ENCODE peak calls at places on chromosomes 16 and 17, in seven cellular contexts. One of them, this sample, is unnamed.

GRCh38 chr16:30030841-30031413 is at the start of gene TLCD3B:
- DNase-seq in trophoblast cell: no peak
- DNase-seq in mesenchymal stem cell: no peak
- DNase-seq in IMR-90: no peak
- DNase-seq in H1: no peak
- DNase-seq in H9: peak
- DNase-seq in neuronal stem cell: peak
- DNase-seq in this sample: peak

GRCh38 chr16:17395849-17396480 is 74.8 kb downstream of the XYLT1 start:
- DNase-seq in H1: no peak
- DNase-seq in mesenchymal stem cell: no peak
- DNase-seq in neuronal stem cell: no peak
- DNase-seq in trophoblast cell: no peak
- DNase-seq in H9: no peak
- DNase-seq in IMR-90: no peak
- DNase-seq in this sample: no peak

GRCh38 chr17:65743313-65743665 is 181.8 kb upstream of the AXIN2 start:
- DNase-seq in IMR-90: peak
- DNase-seq in neuronal stem cell: no peak
- DNase-seq in mesenchymal stem cell: no peak
- DNase-seq in H1: no peak
- DNase-seq in H9: no peak
- DNase-seq in trophoblast cell: no peak
- DNase-seq in this sample: no peak

GRCh38 chr17:34146440-34147043 is 108.5 kb upstream of the CCL2 start:
- DNase-seq in H9: peak
- DNase-seq in H1: no peak
- DNase-seq in IMR-90: no peak
- DNase-seq in trophoblast cell: peak
- DNase-seq in neuronal stem cell: peak
- DNase-seq in mesenchymal stem cell: no peak
- DNase-seq in this sample: peak

GRCh38 chr17:63445571-63446217 is 412 bp downstream of the CYB561 start:
- DNase-seq in H1: no peak
- DNase-seq in IMR-90: no peak
- DNase-seq in trophoblast cell: peak
- DNase-seq in H9: peak
- DNase-seq in neuronal stem cell: no peak
- DNase-seq in mesenchymal stem cell: peak
- DNase-seq in this sample: peak

GRCh38 chr17:79109584-79109983 is 35.0 kb downstream of the ENGASE start:
- DNase-seq in mesenchymal stem cell: no peak
- DNase-seq in H1: no peak
- DNase-seq in IMR-90: no peak
- DNase-seq in H9: peak
- DNase-seq in neuronal stem cell: peak
- DNase-seq in trophoblast cell: no peak
- DNase-seq in this sample: peak

GRCh38 chr16:1333854-1334719 is 642 bp downstream of the BAIAP3 start:
- DNase-seq in H9: no peak
- DNase-seq in IMR-90: no peak
- DNase-seq in H1: no peak
- DNase-seq in neuronal stem cell: no peak
- DNase-seq in trophoblast cell: no peak
- DNase-seq in mesenchymal stem cell: no peak
- DNase-seq in this sample: no peak

GRCh38 chr17:8192070-8192815 is 2.3 kb upstream of the BORCS6 start:
- DNase-seq in H1: no peak
- DNase-seq in neuronal stem cell: peak
- DNase-seq in mesenchymal stem cell: peak
- DNase-seq in IMR-90: peak
- DNase-seq in trophoblast cell: peak
- DNase-seq in H9: peak
- DNase-seq in this sample: peak

GRCh38 chr16:26453215-26453614 is 613.5 kb upstream of the C16orf82 start:
- DNase-seq in neuronal stem cell: no peak
- DNase-seq in trophoblast cell: no peak
- DNase-seq in IMR-90: no peak
- DNase-seq in H1: no peak
- DNase-seq in mesenchymal stem cell: no peak
- DNase-seq in H9: no peak
- DNase-seq in this sample: peak

GRCh38 chr17:61448042-61448441 is 4.2 kb upstream of the TBX4 start:
- DNase-seq in H9: no peak
- DNase-seq in H1: no peak
- DNase-seq in neuronal stem cell: no peak
- DNase-seq in IMR-90: no peak
- DNase-seq in trophoblast cell: no peak
- DNase-seq in mesenchymal stem cell: no peak
- DNase-seq in this sample: no peak

GRCh38 chr17:57806083-57806830 is 43.6 kb downstream of the MRPS23 start:
- DNase-seq in trophoblast cell: no peak
- DNase-seq in H1: no peak
- DNase-seq in H9: peak
- DNase-seq in mesenchymal stem cell: no peak
- DNase-seq in IMR-90: no peak
- DNase-seq in neuronal stem cell: no peak
- DNase-seq in this sample: no peak

GRCh38 chr16:86025706-86026105 is 126.7 kb downstream of the IRF8 start:
- DNase-seq in neuronal stem cell: no peak
- DNase-seq in IMR-90: no peak
- DNase-seq in trophoblast cell: no peak
- DNase-seq in mesenchymal stem cell: no peak
- DNase-seq in H1: no peak
- DNase-seq in H9: no peak
- DNase-seq in this sample: no peak

GRCh38 chr17:70527364-70527888 is 358.1 kb downstream of the KCNJ2 start:
- DNase-seq in H9: no peak
- DNase-seq in mesenchymal stem cell: no peak
- DNase-seq in neuronal stem cell: no peak
- DNase-seq in trophoblast cell: no peak
- DNase-seq in H1: no peak
- DNase-seq in IMR-90: no peak
- DNase-seq in this sample: no peak

GRCh38 chr17:76868176-76868668 is at the start of gene MGAT5B:
- DNase-seq in IMR-90: peak
- DNase-seq in H1: peak
- DNase-seq in H9: peak
- DNase-seq in neuronal stem cell: peak
- DNase-seq in trophoblast cell: peak
- DNase-seq in mesenchymal stem cell: peak
- DNase-seq in this sample: peak

GRCh38 chr16:20744922-20745440 is 3.4 kb upstream of the THUMPD1 start:
- DNase-seq in trophoblast cell: no peak
- DNase-seq in IMR-90: no peak
- DNase-seq in H9: no peak
- DNase-seq in H1: no peak
- DNase-seq in neuronal stem cell: no peak
- DNase-seq in mesenchymal stem cell: no peak
- DNase-seq in this sample: no peak

GRCh38 chr16:59205403-59205802 is 471.3 kb upstream of the GOT2 start:
- DNase-seq in H9: no peak
- DNase-seq in neuronal stem cell: no peak
- DNase-seq in trophoblast cell: no peak
- DNase-seq in H1: no peak
- DNase-seq in mesenchymal stem cell: no peak
- DNase-seq in IMR-90: no peak
- DNase-seq in this sample: no peak

GRCh38 chr16:74743668-74744299 is 30.8 kb downstream of the FA2H start:
- DNase-seq in IMR-90: peak
- DNase-seq in neuronal stem cell: no peak
- DNase-seq in trophoblast cell: peak
- DNase-seq in H1: no peak
- DNase-seq in H9: no peak
- DNase-seq in mesenchymal stem cell: peak
- DNase-seq in this sample: no peak

GRCh38 chr16:11224096-11224893 is 31.7 kb downstream of the SOCS1 start:
- DNase-seq in H1: no peak
- DNase-seq in neuronal stem cell: no peak
- DNase-seq in IMR-90: no peak
- DNase-seq in trophoblast cell: no peak
- DNase-seq in H9: peak
- DNase-seq in mesenchymal stem cell: no peak
- DNase-seq in this sample: peak

GRCh38 chr16:74570412-74571301 is 36.3 kb downstream of the GLG1 start:
- DNase-seq in trophoblast cell: no peak
- DNase-seq in H1: no peak
- DNase-seq in H9: no peak
- DNase-seq in mesenchymal stem cell: no peak
- DNase-seq in IMR-90: peak
- DNase-seq in neuronal stem cell: no peak
- DNase-seq in this sample: no peak

GRCh38 chr17:43671075-43671692 is 9.5 kb upstream of the MEOX1 start:
- DNase-seq in H1: no peak
- DNase-seq in neuronal stem cell: no peak
- DNase-seq in trophoblast cell: no peak
- DNase-seq in H9: no peak
- DNase-seq in IMR-90: no peak
- DNase-seq in mesenchymal stem cell: no peak
- DNase-seq in this sample: no peak

DNA sequence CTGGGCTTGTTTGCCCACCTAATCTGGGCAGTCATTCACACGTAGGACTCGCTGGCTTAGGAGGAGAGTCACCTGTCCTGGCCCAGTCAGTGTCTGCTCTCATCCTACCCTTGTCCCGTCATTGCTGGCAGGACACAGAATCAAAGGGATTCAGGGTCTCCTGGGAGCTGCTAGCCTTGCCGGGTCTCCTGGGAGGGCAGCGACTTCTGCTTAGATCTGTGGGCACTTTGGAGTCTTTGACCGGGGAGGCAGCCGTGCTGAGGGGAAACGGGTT is 12.6 kb downstream of the RAI1 start:
- DNase-seq in trophoblast cell: no peak
- DNase-seq in IMR-90: no peak
- DNase-seq in H1: no peak
- DNase-seq in H9: peak
- DNase-seq in mesenchymal stem cell: no peak
- DNase-seq in neuronal stem cell: no peak
- DNase-seq in this sample: peak
- H2AK5ac ChIP-seq in trophoblast cell: peak
- H2AK5ac ChIP-seq in IMR-90: peak
- H2AK5ac ChIP-seq in H1: peak
- H2AK5ac ChIP-seq in H9: no peak
- H2AK5ac ChIP-seq in mesenchymal stem cell: peak
- H2AK5ac ChIP-seq in neuronal stem cell: peak
- H2AK5ac ChIP-seq in this sample: peak

DNA sequence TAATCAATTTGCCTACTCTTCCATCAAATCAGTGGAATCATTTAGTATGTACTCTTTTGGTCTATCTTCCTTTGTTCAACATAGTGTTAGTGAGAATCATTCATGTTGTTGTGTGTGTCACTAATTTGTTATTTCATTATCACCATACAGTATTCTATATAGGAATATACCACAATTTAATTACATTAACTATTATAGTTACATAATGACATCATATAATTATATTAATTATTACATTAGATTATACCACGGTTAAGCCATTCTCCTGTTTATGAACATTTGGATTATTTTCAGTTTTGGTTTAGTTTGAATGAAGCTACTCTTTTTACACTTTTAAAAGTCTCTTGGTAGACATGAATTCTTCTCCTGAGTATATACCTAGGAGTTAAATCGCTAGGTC is 40.4 kb downstream of the MYO1D start:
- DNase-seq in IMR-90: no peak
- DNase-seq in neuronal stem cell: no peak
- DNase-seq in mesenchymal stem cell: no peak
- DNase-seq in H9: no peak
- DNase-seq in H1: no peak
- DNase-seq in trophoblast cell: no peak
- DNase-seq in this sample: no peak
- H2AK5ac ChIP-seq in IMR-90: no peak
- H2AK5ac ChIP-seq in neuronal stem cell: no peak
- H2AK5ac ChIP-seq in mesenchymal stem cell: no peak
- H2AK5ac ChIP-seq in H9: no peak
- H2AK5ac ChIP-seq in H1: no peak
- H2AK5ac ChIP-seq in trophoblast cell: no peak
- H2AK5ac ChIP-seq in this sample: no peak

GRCh38 chr16:77816293-77816692 is 27.9 kb downstream of the VAT1L start:
- DNase-seq in IMR-90: peak
- DNase-seq in mesenchymal stem cell: peak
- DNase-seq in H1: no peak
- DNase-seq in H9: no peak
- DNase-seq in neuronal stem cell: no peak
- DNase-seq in trophoblast cell: no peak
- DNase-seq in this sample: no peak

GRCh38 chr16:77807071-77807470 is 18.7 kb downstream of the VAT1L start:
- DNase-seq in mesenchymal stem cell: no peak
- DNase-seq in IMR-90: no peak
- DNase-seq in trophoblast cell: no peak
- DNase-seq in H9: no peak
- DNase-seq in neuronal stem cell: no peak
- DNase-seq in H1: no peak
- DNase-seq in this sample: no peak

DNA sequence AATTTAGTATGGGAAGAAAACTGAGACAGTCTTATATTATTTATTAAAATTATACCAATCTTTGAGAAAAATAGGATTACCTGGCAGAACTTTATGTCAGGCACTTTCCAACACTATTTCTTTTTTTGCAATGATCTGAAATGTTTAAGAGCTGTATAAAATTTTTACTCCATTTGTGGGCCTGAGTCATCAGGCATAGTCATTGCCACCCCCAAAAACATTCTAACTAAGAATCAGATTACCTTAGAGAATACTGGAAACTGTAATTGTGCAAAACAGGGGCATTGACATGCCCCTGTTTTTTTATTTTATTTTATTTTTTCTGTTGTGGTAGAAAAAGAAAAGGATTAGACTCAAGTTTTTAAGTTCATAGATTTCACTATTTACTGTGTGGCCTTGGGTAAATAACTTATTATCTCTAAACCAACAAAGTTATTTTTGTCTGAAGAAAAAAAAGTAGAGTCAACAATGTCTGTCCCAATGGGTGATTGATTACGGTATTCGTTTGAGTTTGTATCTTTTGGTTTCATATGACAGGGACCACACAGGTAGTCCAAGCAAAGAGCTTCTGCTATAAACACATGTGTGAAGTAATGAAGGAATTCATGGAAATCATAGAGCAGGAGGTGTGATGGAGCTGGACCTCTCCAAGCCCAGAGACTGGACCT is 24.6 kb downstream of the VAT1L start:
- DNase-seq in trophoblast cell: no peak
- DNase-seq in H9: no peak
- DNase-seq in IMR-90: peak
- DNase-seq in H1: no peak
- DNase-seq in neuronal stem cell: no peak
- DNase-seq in mesenchymal stem cell: no peak
- DNase-seq in this sample: no peak
- H2AK5ac ChIP-seq in trophoblast cell: no peak
- H2AK5ac ChIP-seq in H9: no peak
- H2AK5ac ChIP-seq in IMR-90: peak
- H2AK5ac ChIP-seq in H1: no peak
- H2AK5ac ChIP-seq in neuronal stem cell: no peak
- H2AK5ac ChIP-seq in mesenchymal stem cell: no peak
- H2AK5ac ChIP-seq in this sample: no peak

DNA sequence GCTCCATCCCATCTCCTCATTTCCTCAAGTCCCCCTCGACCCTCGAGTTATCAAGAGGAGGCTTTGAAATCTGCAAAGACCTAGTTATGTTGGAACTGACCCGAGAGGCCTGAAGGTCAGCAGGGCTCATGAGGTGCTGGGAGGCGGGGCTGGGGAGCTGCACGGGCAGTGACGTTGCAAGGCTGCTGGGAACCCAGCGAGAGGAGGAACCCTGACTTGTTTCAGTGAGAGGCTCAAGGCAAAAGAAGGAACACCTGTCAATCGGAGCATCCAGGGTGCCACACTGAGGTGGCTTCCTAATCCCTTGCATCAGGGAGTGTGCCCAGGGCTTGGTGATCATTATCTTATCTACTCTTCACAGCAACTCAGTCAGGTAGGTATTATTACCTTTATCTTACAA is 86.9 kb downstream of the CDH11 start:
- DNase-seq in IMR-90: no peak
- DNase-seq in neuronal stem cell: no peak
- DNase-seq in trophoblast cell: no peak
- DNase-seq in H1: no peak
- DNase-seq in H9: peak
- DNase-seq in mesenchymal stem cell: no peak
- DNase-seq in this sample: peak
- H2AK5ac ChIP-seq in IMR-90: no peak
- H2AK5ac ChIP-seq in neuronal stem cell: no peak
- H2AK5ac ChIP-seq in trophoblast cell: no peak
- H2AK5ac ChIP-seq in H1: no peak
- H2AK5ac ChIP-seq in H9: no peak
- H2AK5ac ChIP-seq in mesenchymal stem cell: no peak
- H2AK5ac ChIP-seq in this sample: no peak